ENCODE peak calls at places on chromosomes 7 and 10, in eight cellular contexts. One of them, this sample, is unnamed.

GRCh38 chr7:129169705-129170319 is 18.6 kb upstream of the SMO start:
- DNase-seq in NCI-H748 treated with DMSO at 0.1 percent for 48 hours: no peak
- DNase-seq in epithelial cell of esophagus: no peak
- DNase-seq in right cardiac atrium: peak; percentile 64
- DNase-seq in astrocyte of the spinal cord: no peak
- DNase-seq in OCI-LY7: no peak
- DNase-seq in AG10803: no peak
- DNase-seq in NCI-H345: no peak
- DNase-seq in this sample: no peak

GRCh38 chr7:964401-965231 is 10.1 kb upstream of the ADAP1 start:
- DNase-seq in AG10803: peak; percentile 71
- DNase-seq in NCI-H748 treated with DMSO at 0.1 percent for 48 hours: no peak
- DNase-seq in NCI-H345: no peak
- DNase-seq in astrocyte of the spinal cord: peak; percentile 59
- DNase-seq in epithelial cell of esophagus: no peak
- DNase-seq in right cardiac atrium: peak; percentile 68
- DNase-seq in OCI-LY7: peak; percentile 43
- DNase-seq in this sample: peak; percentile 57

GRCh38 chr7:157558875-157559595 is 222.2 kb downstream of the DNAJB6 start:
- DNase-seq in AG10803: no peak
- DNase-seq in astrocyte of the spinal cord: no peak
- DNase-seq in right cardiac atrium: no peak
- DNase-seq in OCI-LY7: no peak
- DNase-seq in epithelial cell of esophagus: no peak
- DNase-seq in NCI-H345: no peak
- DNase-seq in NCI-H748 treated with DMSO at 0.1 percent for 48 hours: no peak
- DNase-seq in this sample: peak; percentile 45

GRCh38 chr10:11430421-11431275 is 180.8 kb downstream of the USP6NL start:
- DNase-seq in NCI-H748 treated with DMSO at 0.1 percent for 48 hours: no peak
- DNase-seq in astrocyte of the spinal cord: no peak
- DNase-seq in right cardiac atrium: no peak
- DNase-seq in AG10803: no peak
- DNase-seq in NCI-H345: no peak
- DNase-seq in epithelial cell of esophagus: no peak
- DNase-seq in OCI-LY7: no peak
- DNase-seq in this sample: no peak

GRCh38 chr10:76282122-76283030 is 851.0 kb downstream of the LRMDA start:
- DNase-seq in OCI-LY7: no peak
- DNase-seq in astrocyte of the spinal cord: peak; percentile 50
- DNase-seq in right cardiac atrium: no peak
- DNase-seq in epithelial cell of esophagus: no peak
- DNase-seq in AG10803: peak; percentile 28
- DNase-seq in NCI-H748 treated with DMSO at 0.1 percent for 48 hours: peak; percentile 23
- DNase-seq in NCI-H345: peak; percentile 58
- DNase-seq in this sample: no peak

GRCh38 chr7:157136372-157136771 is 2.4 kb upstream of the UBE3C start:
- DNase-seq in astrocyte of the spinal cord: peak; percentile 86
- DNase-seq in NCI-H345: peak; percentile 4
- DNase-seq in right cardiac atrium: no peak
- DNase-seq in AG10803: peak; percentile 76
- DNase-seq in OCI-LY7: peak; percentile 34
- DNase-seq in NCI-H748 treated with DMSO at 0.1 percent for 48 hours: no peak
- DNase-seq in epithelial cell of esophagus: peak; percentile 89
- DNase-seq in this sample: no peak

GRCh38 chr10:44961931-44962750 is 2.5 kb downstream of the RASSF4 start:
- DNase-seq in NCI-H748 treated with DMSO at 0.1 percent for 48 hours: no peak
- DNase-seq in AG10803: no peak
- DNase-seq in NCI-H345: no peak
- DNase-seq in astrocyte of the spinal cord: no peak
- DNase-seq in right cardiac atrium: no peak
- DNase-seq in OCI-LY7: no peak
- DNase-seq in epithelial cell of esophagus: peak; percentile 18
- DNase-seq in this sample: no peak

GRCh38 chr7:142874409-142874808 is 11.1 kb downstream of the TRPV6 start:
- DNase-seq in OCI-LY7: no peak
- DNase-seq in NCI-H748 treated with DMSO at 0.1 percent for 48 hours: no peak
- DNase-seq in NCI-H345: no peak
- DNase-seq in right cardiac atrium: no peak
- DNase-seq in AG10803: no peak
- DNase-seq in epithelial cell of esophagus: no peak
- DNase-seq in astrocyte of the spinal cord: no peak
- DNase-seq in this sample: no peak

GRCh38 chr7:28509256-28510021 is 97.1 kb downstream of the CREB5 start:
- DNase-seq in OCI-LY7: no peak
- DNase-seq in epithelial cell of esophagus: no peak
- DNase-seq in right cardiac atrium: peak; percentile 45
- DNase-seq in NCI-H345: no peak
- DNase-seq in NCI-H748 treated with DMSO at 0.1 percent for 48 hours: no peak
- DNase-seq in astrocyte of the spinal cord: no peak
- DNase-seq in AG10803: peak; percentile 3
- DNase-seq in this sample: peak; percentile 73

GRCh38 chr10:19412531-19412930 is 363.9 kb downstream of the MALRD1 start:
- DNase-seq in OCI-LY7: no peak
- DNase-seq in astrocyte of the spinal cord: peak; percentile 29
- DNase-seq in AG10803: peak; percentile 11
- DNase-seq in NCI-H748 treated with DMSO at 0.1 percent for 48 hours: no peak
- DNase-seq in NCI-H345: no peak
- DNase-seq in epithelial cell of esophagus: peak; percentile 50
- DNase-seq in right cardiac atrium: no peak
- DNase-seq in this sample: no peak

GRCh38 chr7:114949227-114949626 is 27.3 kb downstream of the MDFIC start:
- DNase-seq in right cardiac atrium: no peak
- DNase-seq in astrocyte of the spinal cord: peak; percentile 69
- DNase-seq in AG10803: peak; percentile 78
- DNase-seq in NCI-H345: no peak
- DNase-seq in epithelial cell of esophagus: no peak
- DNase-seq in OCI-LY7: no peak
- DNase-seq in NCI-H748 treated with DMSO at 0.1 percent for 48 hours: no peak
- DNase-seq in this sample: no peak

GRCh38 chr10:95963992-95964391 is 56.2 kb downstream of the CC2D2B start:
- DNase-seq in epithelial cell of esophagus: no peak
- DNase-seq in astrocyte of the spinal cord: no peak
- DNase-seq in right cardiac atrium: no peak
- DNase-seq in AG10803: no peak
- DNase-seq in NCI-H345: no peak
- DNase-seq in NCI-H748 treated with DMSO at 0.1 percent for 48 hours: no peak
- DNase-seq in OCI-LY7: peak; percentile 10
- DNase-seq in this sample: no peak

GRCh38 chr10:60611291-60611747 is 167.0 kb upstream of the CDK1 start:
- DNase-seq in NCI-H345: no peak
- DNase-seq in right cardiac atrium: no peak
- DNase-seq in astrocyte of the spinal cord: peak; percentile 80
- DNase-seq in AG10803: peak; percentile 47
- DNase-seq in OCI-LY7: no peak
- DNase-seq in epithelial cell of esophagus: peak; percentile 97
- DNase-seq in NCI-H748 treated with DMSO at 0.1 percent for 48 hours: no peak
- DNase-seq in this sample: no peak

GRCh38 chr10:89693176-89693575 is 8.2 kb upstream of the KIF20B start:
- DNase-seq in OCI-LY7: no peak
- DNase-seq in NCI-H748 treated with DMSO at 0.1 percent for 48 hours: no peak
- DNase-seq in NCI-H345: no peak
- DNase-seq in epithelial cell of esophagus: no peak
- DNase-seq in AG10803: no peak
- DNase-seq in right cardiac atrium: no peak
- DNase-seq in astrocyte of the spinal cord: no peak
- DNase-seq in this sample: no peak

GRCh38 chr7:108299251-108300014 is 156.8 kb downstream of the NRCAM start:
- DNase-seq in AG10803: no peak
- DNase-seq in NCI-H345: no peak
- DNase-seq in OCI-LY7: no peak
- DNase-seq in NCI-H748 treated with DMSO at 0.1 percent for 48 hours: no peak
- DNase-seq in right cardiac atrium: no peak
- DNase-seq in epithelial cell of esophagus: no peak
- DNase-seq in astrocyte of the spinal cord: peak; percentile 50
- DNase-seq in this sample: no peak

GRCh38 chr10:101797403-101798059 is 14.3 kb upstream of the NPM3 start:
- DNase-seq in right cardiac atrium: no peak
- DNase-seq in OCI-LY7: no peak
- DNase-seq in astrocyte of the spinal cord: no peak
- DNase-seq in NCI-H345: no peak
- DNase-seq in NCI-H748 treated with DMSO at 0.1 percent for 48 hours: no peak
- DNase-seq in epithelial cell of esophagus: no peak
- DNase-seq in AG10803: no peak
- DNase-seq in this sample: no peak

GRCh38 chr10:22599048-22599561 is 115.3 kb downstream of the PIP4K2A start:
- DNase-seq in right cardiac atrium: no peak
- DNase-seq in astrocyte of the spinal cord: peak; percentile 79
- DNase-seq in NCI-H748 treated with DMSO at 0.1 percent for 48 hours: no peak
- DNase-seq in OCI-LY7: no peak
- DNase-seq in NCI-H345: no peak
- DNase-seq in AG10803: peak; percentile 69
- DNase-seq in epithelial cell of esophagus: peak; percentile 44
- DNase-seq in this sample: no peak

GRCh38 chr7:90980545-90980944 is 283.7 kb upstream of the FZD1 start:
- DNase-seq in OCI-LY7: no peak
- DNase-seq in epithelial cell of esophagus: no peak
- DNase-seq in astrocyte of the spinal cord: no peak
- DNase-seq in right cardiac atrium: no peak
- DNase-seq in NCI-H748 treated with DMSO at 0.1 percent for 48 hours: no peak
- DNase-seq in NCI-H345: no peak
- DNase-seq in AG10803: no peak
- DNase-seq in this sample: no peak

GRCh38 chr10:33974976-33975478 is 640.6 kb upstream of the NRP1 start:
- DNase-seq in astrocyte of the spinal cord: no peak
- DNase-seq in epithelial cell of esophagus: no peak
- DNase-seq in AG10803: no peak
- DNase-seq in NCI-H748 treated with DMSO at 0.1 percent for 48 hours: no peak
- DNase-seq in OCI-LY7: no peak
- DNase-seq in right cardiac atrium: no peak
- DNase-seq in NCI-H345: no peak
- DNase-seq in this sample: no peak

GRCh38 chr10:31603245-31604087 is 284.4 kb downstream of the ZEB1 start:
- DNase-seq in epithelial cell of esophagus: peak; percentile 84
- DNase-seq in AG10803: peak; percentile 91
- DNase-seq in NCI-H345: peak; percentile 96
- DNase-seq in right cardiac atrium: peak; percentile 99
- DNase-seq in astrocyte of the spinal cord: peak; percentile 93
- DNase-seq in NCI-H748 treated with DMSO at 0.1 percent for 48 hours: peak; percentile 71
- DNase-seq in OCI-LY7: no peak
- DNase-seq in this sample: peak; percentile 98

GRCh38 chr7:94060772-94061171 is 56.6 kb upstream of the BET1 start:
- DNase-seq in NCI-H748 treated with DMSO at 0.1 percent for 48 hours: no peak
- DNase-seq in astrocyte of the spinal cord: peak; percentile 50
- DNase-seq in OCI-LY7: no peak
- DNase-seq in AG10803: peak; percentile 59
- DNase-seq in epithelial cell of esophagus: no peak
- DNase-seq in right cardiac atrium: no peak
- DNase-seq in NCI-H345: no peak
- DNase-seq in this sample: no peak

GRCh38 chr10:49631975-49632374 is 18.1 kb downstream of the CHAT start:
- DNase-seq in AG10803: no peak
- DNase-seq in NCI-H748 treated with DMSO at 0.1 percent for 48 hours: no peak
- DNase-seq in right cardiac atrium: no peak
- DNase-seq in epithelial cell of esophagus: no peak
- DNase-seq in astrocyte of the spinal cord: no peak
- DNase-seq in NCI-H345: no peak
- DNase-seq in OCI-LY7: no peak
- DNase-seq in this sample: peak; percentile 39

GRCh38 chr10:28327494-28327886 is 24.6 kb upstream of the MPP7 start:
- DNase-seq in AG10803: peak; percentile 35
- DNase-seq in NCI-H748 treated with DMSO at 0.1 percent for 48 hours: no peak
- DNase-seq in NCI-H345: no peak
- DNase-seq in astrocyte of the spinal cord: peak; percentile 68
- DNase-seq in epithelial cell of esophagus: peak; percentile 76
- DNase-seq in OCI-LY7: no peak
- DNase-seq in right cardiac atrium: no peak
- DNase-seq in this sample: no peak

GRCh38 chr7:104137971-104138370 is 69.8 kb downstream of the ORC5 start:
- DNase-seq in OCI-LY7: no peak
- DNase-seq in epithelial cell of esophagus: peak; percentile 49
- DNase-seq in NCI-H748 treated with DMSO at 0.1 percent for 48 hours: no peak
- DNase-seq in AG10803: peak; percentile 68
- DNase-seq in NCI-H345: no peak
- DNase-seq in right cardiac atrium: no peak
- DNase-seq in astrocyte of the spinal cord: peak; percentile 63
- DNase-seq in this sample: no peak

GRCh38 chr10:130179640-130180039 is 43.4 kb downstream of the GLRX3 start:
- DNase-seq in NCI-H345: peak; percentile 35
- DNase-seq in epithelial cell of esophagus: peak; percentile 53
- DNase-seq in AG10803: peak; percentile 70
- DNase-seq in NCI-H748 treated with DMSO at 0.1 percent for 48 hours: peak; percentile 45
- DNase-seq in astrocyte of the spinal cord: peak; percentile 79
- DNase-seq in right cardiac atrium: no peak
- DNase-seq in OCI-LY7: peak; percentile 61
- DNase-seq in this sample: no peak

GRCh38 chr7:332020-332517 is 42.1 kb downstream of the FOXL3 start:
- DNase-seq in right cardiac atrium: no peak
- DNase-seq in AG10803: no peak
- DNase-seq in NCI-H748 treated with DMSO at 0.1 percent for 48 hours: no peak
- DNase-seq in NCI-H345: no peak
- DNase-seq in epithelial cell of esophagus: no peak
- DNase-seq in astrocyte of the spinal cord: no peak
- DNase-seq in OCI-LY7: no peak
- DNase-seq in this sample: no peak

GRCh38 chr7:51602321-51602720 is 285.7 kb upstream of the COBL start:
- DNase-seq in right cardiac atrium: no peak
- DNase-seq in AG10803: no peak
- DNase-seq in NCI-H345: no peak
- DNase-seq in epithelial cell of esophagus: no peak
- DNase-seq in NCI-H748 treated with DMSO at 0.1 percent for 48 hours: no peak
- DNase-seq in OCI-LY7: no peak
- DNase-seq in astrocyte of the spinal cord: no peak
- DNase-seq in this sample: no peak

GRCh38 chr7:28069788-28070187 is 110.8 kb downstream of the JAZF1 start:
- DNase-seq in OCI-LY7: no peak
- DNase-seq in astrocyte of the spinal cord: peak; percentile 59
- DNase-seq in NCI-H345: no peak
- DNase-seq in AG10803: peak; percentile 92
- DNase-seq in right cardiac atrium: peak; percentile 68
- DNase-seq in NCI-H748 treated with DMSO at 0.1 percent for 48 hours: no peak
- DNase-seq in epithelial cell of esophagus: no peak
- DNase-seq in this sample: peak; percentile 66

This sample was measured in upper lobe of right lung.